ENCODE peak calls at places on chromosomes 2 and 18, in nine cellular contexts. Z is tibial nerve, L is upper lobe of right lung, N is mammary epithelial cell, U is neural crest cell, W is suprapubic skin, B is GM13977, Q is AG04449, A is astrocyte of the spinal cord. G is an unnamed sample.

GRCh38 chr2:204321910-204322765 is 223.1 kb upstream of the PARD3B start:
- DNase-seq in Z (no peak), L (no peak), N (peak), U (no peak), W (no peak), B (no peak), Q (no peak), A (peak), G (no peak)

GRCh38 chr18:73520229-73520628 is 627.4 kb downstream of the FBXO15 start:
- DNase-seq in Z (no peak), L (no peak), N (no peak), U (no peak), W (no peak), B (no peak), Q (no peak), A (no peak), G (no peak)

GRCh38 chr2:235605999-235606715 is 112.3 kb downstream of the AGAP1 start:
- DNase-seq in Z (no peak), L (no peak), N (no peak), U (peak), W (no peak), B (no peak), Q (no peak), A (peak), G (no peak)

GRCh38 chr2:43224131-43224570 is 2.3 kb downstream of the ZFP36L2 start:
- DNase-seq in Z (peak), L (peak), N (peak), U (peak), W (peak), B (peak), Q (no peak), A (peak), G (peak)

GRCh38 chr2:217106650-217107014 is 246.8 kb upstream of the TNP1 start:
- DNase-seq in Z (no peak), L (no peak), N (no peak), U (no peak), W (no peak), B (no peak), Q (no peak), A (peak), G (no peak)

GRCh38 chr2:43136862-43137261 is 89.5 kb downstream of the ZFP36L2 start:
- DNase-seq in Z (no peak), L (no peak), N (no peak), U (no peak), W (no peak), B (no peak), Q (no peak), A (no peak), G (no peak)

GRCh38 chr2:224769489-224769888 is 53.3 kb upstream of the CCDC195 start:
- DNase-seq in Z (no peak), L (no peak), N (no peak), U (no peak), W (no peak), B (no peak), Q (no peak), A (no peak), G (no peak)

GRCh38 chr18:54671291-54671881 is 80.3 kb downstream of the DYNAP start:
- DNase-seq in Z (no peak), L (no peak), N (peak), U (no peak), W (no peak), B (peak), Q (no peak), A (peak), G (peak)

GRCh38 chr2:143128681-143129580 is at the start of gene ARHGAP15:
- DNase-seq in Z (no peak), L (no peak), N (no peak), U (no peak), W (no peak), B (peak), Q (no peak), A (no peak), G (peak)

GRCh38 chr2:71538241-71538640 is 84.9 kb downstream of the DYSF start:
- DNase-seq in Z (no peak), L (peak), N (no peak), U (no peak), W (peak), B (no peak), Q (no peak), A (no peak), G (no peak)

GRCh38 chr2:37820471-37820991 is 104.6 kb upstream of the RMDN2 start:
- DNase-seq in Z (no peak), L (no peak), N (no peak), U (no peak), W (no peak), B (no peak), Q (no peak), A (no peak), G (no peak)

GRCh38 chr2:185990861-185991525 is 252.4 kb downstream of the FSIP2 start:
- DNase-seq in Z (no peak), L (no peak), N (no peak), U (no peak), W (no peak), B (no peak), Q (no peak), A (peak), G (no peak)

GRCh38 chr18:8730080-8730827 is 24.9 kb downstream of the MTCL1 start:
- DNase-seq in Z (no peak), L (no peak), N (no peak), U (no peak), W (no peak), B (no peak), Q (peak), A (peak), G (no peak)

GRCh38 chr2:45256173-45256866 is 247.1 kb upstream of the SIX2 start:
- DNase-seq in Z (no peak), L (no peak), N (no peak), U (no peak), W (no peak), B (no peak), Q (no peak), A (no peak), G (no peak)

GRCh38 chr2:235553696-235554100 is 59.9 kb downstream of the AGAP1 start:
- DNase-seq in Z (no peak), L (no peak), N (no peak), U (no peak), W (no peak), B (no peak), Q (no peak), A (peak), G (no peak)

GRCh38 chr18:69897397-69898108 is 50.1 kb downstream of the CD226 start:
- DNase-seq in Z (no peak), L (no peak), N (no peak), U (no peak), W (no peak), B (no peak), Q (no peak), A (no peak), G (peak)

GRCh38 chr2:150663143-150663542 is 175.7 kb upstream of the RND3 start:
- DNase-seq in Z (no peak), L (no peak), N (peak), U (no peak), W (no peak), B (no peak), Q (peak), A (peak), G (no peak)

GRCh38 chr18:73987247-73987980 is 160.2 kb downstream of the FBXO15 start:
- DNase-seq in Z (no peak), L (no peak), N (no peak), U (no peak), W (no peak), B (no peak), Q (no peak), A (peak), G (no peak)

GRCh38 chr2:226795281-226796011 is 4.2 kb downstream of the IRS1 start:
- DNase-seq in Z (no peak), L (peak), N (peak), U (no peak), W (no peak), B (no peak), Q (no peak), A (peak), G (no peak)

DNA sequence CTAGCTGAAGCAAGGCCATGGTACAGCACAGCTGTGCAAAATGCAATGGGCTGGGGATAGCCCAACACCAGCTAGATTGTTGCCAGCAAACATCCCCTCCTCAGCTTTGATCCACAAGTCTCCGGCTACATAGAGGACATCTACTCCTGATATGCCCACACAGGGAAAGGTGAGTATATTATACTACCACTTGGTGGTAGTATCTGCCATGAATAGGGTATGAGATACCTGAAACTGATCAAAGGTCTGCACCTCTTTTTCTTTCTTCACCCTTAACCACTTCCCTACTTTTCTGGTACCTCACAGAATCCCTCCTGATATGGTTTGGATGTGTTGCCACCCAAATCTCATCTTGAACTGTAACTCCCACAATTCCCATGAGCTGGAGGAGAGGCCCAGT is 279.8 kb downstream of the TXNL1 start:
- DNase-seq in Z (no peak), L (no peak), N (peak), U (no peak), W (no peak), B (no peak), Q (no peak), A (no peak), G (no peak)
- TF ChIP-seq CTCF in Z (no peak), L (no peak), N (peak), U (no peak), W (no peak), B (no peak), Q (no peak), A (no peak), G (no peak)

DNA sequence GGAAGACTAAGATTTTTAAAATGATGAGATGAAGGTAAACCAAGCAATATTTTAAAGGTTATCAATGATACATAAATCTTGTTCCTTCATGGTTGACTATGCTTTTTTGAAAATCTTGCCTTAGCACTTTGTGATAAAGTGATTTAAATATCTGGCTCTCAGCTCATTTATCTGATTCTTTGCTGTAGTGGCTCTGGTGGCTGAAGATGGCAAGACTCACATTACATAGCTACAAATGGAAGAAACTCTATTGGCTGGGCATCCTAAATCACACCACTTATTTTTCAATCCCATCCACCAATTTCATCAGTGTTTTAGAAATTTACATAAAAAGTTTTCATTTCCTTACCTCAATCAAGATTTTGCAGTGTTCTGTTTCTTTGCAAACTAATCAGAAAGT is 16.6 kb upstream of the APCDD1 start:
- DNase-seq in Z (peak), L (no peak), N (no peak), U (no peak), W (no peak), B (no peak), Q (no peak), A (no peak), G (no peak)
- TF ChIP-seq CTCF in Z (no peak), L (no peak), N (peak), U (peak), W (peak), B (no peak), Q (no peak), A (no peak), G (no peak)

GRCh38 chr2:218329826-218330651 is 26.6 kb upstream of the CATIP start:
- DNase-seq in Z (no peak), L (peak), N (no peak), U (no peak), W (no peak), B (peak), Q (no peak), A (no peak), G (peak)
- TF ChIP-seq CTCF in Z (no peak), L (no peak), N (no peak), U (no peak), W (no peak), B (no peak), Q (no peak), A (no peak), G (no peak)

GRCh38 chr2:240322991-240323390 is 112.5 kb upstream of the GPC1 start:
- DNase-seq in Z (no peak), L (no peak), N (no peak), U (no peak), W (peak), B (no peak), Q (no peak), A (no peak), G (no peak)

GRCh38 chr2:240320561-240321091 is 114.8 kb upstream of the GPC1 start:
- DNase-seq in Z (no peak), L (no peak), N (no peak), U (no peak), W (peak), B (no peak), Q (no peak), A (no peak), G (no peak)

GRCh38 chr2:240324312-240325005 is 111.0 kb upstream of the GPC1 start:
- DNase-seq in Z (no peak), L (no peak), N (peak), U (no peak), W (peak), B (no peak), Q (no peak), A (no peak), G (no peak)

GRCh38 chr2:240323601-240324291 is 111.7 kb upstream of the GPC1 start:
- DNase-seq in Z (no peak), L (no peak), N (no peak), U (no peak), W (peak), B (no peak), Q (no peak), A (no peak), G (no peak)

DNA sequence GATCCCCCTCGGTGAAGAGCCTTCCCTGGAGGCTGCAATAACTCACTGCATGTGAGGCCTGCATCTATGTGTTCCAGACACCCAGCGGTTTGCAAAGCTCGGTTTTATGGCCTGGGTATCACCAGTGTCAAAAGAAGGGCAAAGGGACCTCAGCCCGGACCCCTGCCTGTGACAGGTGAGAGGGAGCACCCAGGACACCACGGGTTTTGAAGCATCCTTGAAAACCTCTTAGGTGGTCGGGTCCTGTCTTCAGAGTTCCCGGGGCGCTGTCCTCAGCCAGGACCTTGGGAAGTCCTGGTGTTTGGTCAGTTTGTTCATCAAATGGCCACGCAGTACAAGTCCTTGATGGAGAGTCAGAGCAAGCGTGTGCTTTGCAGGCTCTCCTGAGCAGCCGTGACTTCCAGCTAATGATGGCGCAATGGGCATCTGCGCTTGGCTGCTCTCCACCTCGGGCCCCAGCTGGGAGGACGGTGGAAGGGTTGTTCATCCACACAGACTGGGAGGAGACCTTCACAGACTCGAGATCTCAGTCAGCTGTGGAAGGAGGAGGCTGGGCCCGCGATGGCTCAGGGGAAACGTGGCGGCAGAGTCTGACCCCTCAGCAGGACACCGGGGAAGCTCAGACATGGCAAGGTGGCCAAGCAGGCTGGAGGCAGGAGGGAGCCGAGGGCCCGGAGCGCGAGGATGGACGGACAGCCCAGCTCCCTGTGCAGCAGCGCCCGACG is 113.1 kb upstream of the GPC1 start:
- DNase-seq in Z (no peak), L (no peak), N (no peak), U (no peak), W (peak), B (no peak), Q (no peak), A (no peak), G (no peak)
- TF ChIP-seq CTCF in Z (no peak), L (no peak), N (no peak), U (no peak), W (no peak), B (no peak), Q (no peak), A (no peak), G (no peak)

DNA sequence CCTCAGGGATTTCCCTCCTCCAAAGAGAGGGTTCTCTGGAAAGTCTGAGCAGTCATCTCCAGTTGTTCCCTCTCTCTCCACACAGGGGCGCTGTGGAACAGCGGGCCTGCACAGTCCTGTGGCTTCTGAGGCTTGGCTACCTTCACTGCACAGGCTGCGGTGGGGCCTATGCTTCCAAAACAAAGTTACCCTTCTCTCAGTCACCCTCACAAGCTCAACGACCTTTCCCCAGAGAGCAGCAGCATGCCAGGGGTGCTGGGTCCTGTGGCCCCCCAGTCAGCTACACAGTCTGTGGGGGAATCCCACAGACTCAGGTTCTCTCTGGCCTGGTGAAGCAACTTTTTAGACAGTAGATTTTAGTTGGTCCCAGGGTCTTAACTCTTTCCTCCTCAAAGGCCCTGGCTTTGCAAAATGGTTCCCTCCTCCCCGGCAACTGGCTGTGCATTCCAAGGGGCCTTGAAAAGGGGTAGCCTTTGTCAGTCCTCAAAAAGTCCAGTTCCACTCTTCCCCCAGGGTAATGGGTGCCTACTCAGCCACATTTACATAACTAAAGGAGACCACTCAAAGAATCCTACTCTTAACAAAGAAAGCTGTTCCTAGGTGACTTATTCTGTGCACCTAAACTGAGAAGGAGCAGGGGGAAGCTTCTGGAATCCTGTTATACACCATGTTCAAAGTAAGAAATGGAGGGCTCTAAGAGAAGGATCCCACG is 14.9 kb downstream of the B3GNT7 start:
- DNase-seq in Z (no peak), L (no peak), N (no peak), U (no peak), W (no peak), B (no peak), Q (no peak), A (no peak), G (no peak)
- TF ChIP-seq CTCF in Z (no peak), L (peak), N (peak), U (peak), W (no peak), B (no peak), Q (peak), A (peak), G (no peak)

GRCh38 chr2:165697727-165698620 is 96.1 kb downstream of the GALNT3 start:
- DNase-seq in Z (no peak), L (no peak), N (no peak), U (no peak), W (no peak), B (no peak), Q (no peak), A (no peak), G (no peak)

GRCh38 chr2:165699931-165700330 is 94.1 kb downstream of the GALNT3 start:
- DNase-seq in Z (no peak), L (no peak), N (no peak), U (no peak), W (no peak), B (no peak), Q (no peak), A (no peak), G (no peak)

GRCh38 chr2:165700511-165700910 is 93.5 kb downstream of the GALNT3 start:
- DNase-seq in Z (no peak), L (no peak), N (no peak), U (no peak), W (no peak), B (no peak), Q (no peak), A (no peak), G (no peak)

GRCh38 chr2:165693838-165694237 is 100.2 kb downstream of the GALNT3 start:
- DNase-seq in Z (no peak), L (no peak), N (no peak), U (no peak), W (no peak), B (no peak), Q (no peak), A (no peak), G (no peak)

GRCh38 chr2:165698621-165698946 is 95.5 kb downstream of the GALNT3 start:
- DNase-seq in Z (peak), L (no peak), N (peak), U (no peak), W (no peak), B (peak), Q (no peak), A (peak), G (peak)
- TF ChIP-seq CTCF in Z (peak), L (peak), N (peak), U (peak), W (peak), B (peak), Q (peak), A (peak), G (peak)

DNA sequence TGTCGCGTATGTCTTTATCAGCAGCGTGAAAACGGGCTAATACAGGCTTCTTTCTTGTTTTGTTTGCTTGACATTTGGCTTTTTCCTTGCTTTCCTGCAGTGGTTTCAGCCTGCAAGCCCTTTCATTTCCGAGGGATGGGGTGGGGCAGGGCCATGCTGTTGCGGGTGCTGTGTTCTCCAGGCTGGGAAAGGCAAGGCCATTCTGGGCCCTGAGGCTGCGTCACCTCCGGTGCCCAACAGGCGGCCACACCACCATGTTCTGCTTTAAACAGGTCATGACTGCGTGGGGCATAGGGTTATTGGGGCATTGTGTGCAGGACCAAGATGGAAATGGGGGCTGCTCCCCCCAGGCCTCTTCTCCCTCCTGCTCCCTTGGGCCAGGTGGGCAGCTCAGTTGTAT is 38.6 kb upstream of the PLB1 start:
- DNase-seq in Z (no peak), L (no peak), N (no peak), U (no peak), W (no peak), B (no peak), Q (no peak), A (no peak), G (no peak)
- TF ChIP-seq CTCF in Z (no peak), L (no peak), N (no peak), U (no peak), W (no peak), B (no peak), Q (no peak), A (no peak), G (no peak)

GRCh38 chr2:158740591-158740990 is 54.5 kb upstream of the DAPL1 start:
- DNase-seq in Z (no peak), L (no peak), N (no peak), U (no peak), W (no peak), B (no peak), Q (no peak), A (no peak), G (no peak)

GRCh38 chr2:158743466-158743865 is 51.7 kb upstream of the DAPL1 start:
- DNase-seq in Z (no peak), L (no peak), N (no peak), U (no peak), W (no peak), B (no peak), Q (no peak), A (no peak), G (no peak)

GRCh38 chr2:158743899-158744298 is 51.2 kb upstream of the DAPL1 start:
- DNase-seq in Z (no peak), L (no peak), N (no peak), U (no peak), W (no peak), B (no peak), Q (no peak), A (no peak), G (no peak)

GRCh38 chr2:158741631-158742030 is 53.5 kb upstream of the DAPL1 start:
- DNase-seq in Z (no peak), L (no peak), N (no peak), U (no peak), W (no peak), B (no peak), Q (no peak), A (no peak), G (no peak)

DNA sequence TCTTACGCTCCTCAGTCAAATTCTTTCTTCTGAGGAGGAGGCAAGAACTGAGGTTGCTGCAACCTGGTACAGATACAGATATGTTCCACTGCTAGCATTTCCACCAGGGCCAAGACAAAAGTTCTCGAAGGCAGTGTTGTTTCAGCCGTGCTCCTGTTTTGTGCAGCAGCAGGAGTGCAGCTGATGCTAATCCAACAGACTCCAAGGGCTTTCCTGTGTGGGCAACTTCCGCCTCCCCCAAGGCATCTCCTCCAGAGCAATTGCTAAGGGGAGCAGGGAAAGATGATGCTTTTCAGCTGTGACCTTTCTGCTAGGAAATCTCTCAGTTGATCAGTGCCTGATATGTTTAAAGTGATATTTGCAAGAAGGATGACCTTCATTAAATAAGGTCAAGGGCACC is 52.6 kb upstream of the DAPL1 start:
- DNase-seq in Z (no peak), L (no peak), N (no peak), U (no peak), W (no peak), B (no peak), Q (no peak), A (no peak), G (no peak)
- TF ChIP-seq CTCF in Z (no peak), L (no peak), N (no peak), U (no peak), W (no peak), B (no peak), Q (no peak), A (no peak), G (no peak)